ENCODE peak calls at places on chromosomes 3 and 15, in six cellular contexts. One of them, this sample, is unnamed.

GRCh38 chr3:195147649-195148121 is 123.3 kb downstream of the XXYLT1 start:
- DNase-seq in H1: no peak
- DNase-seq in HepG2: no peak
- DNase-seq in K562: no peak
- DNase-seq in GM12892: peak
- DNase-seq in GM12878: peak
- DNase-seq in this sample: no peak

GRCh38 chr3:13812039-13812438 is 67.8 kb downstream of the WNT7A start:
- DNase-seq in GM12878: no peak
- DNase-seq in K562: no peak
- DNase-seq in HepG2: no peak
- DNase-seq in H1: no peak
- DNase-seq in GM12892: no peak
- DNase-seq in this sample: no peak

GRCh38 chr15:28892789-28893610 is 7.2 kb downstream of the APBA2 start:
- DNase-seq in GM12878: no peak
- DNase-seq in K562: no peak
- DNase-seq in HepG2: no peak
- DNase-seq in GM12892: no peak
- DNase-seq in H1: no peak
- DNase-seq in this sample: no peak

GRCh38 chr3:27193056-27193455 is 176.1 kb downstream of the NEK10 start:
- DNase-seq in HepG2: no peak
- DNase-seq in GM12878: no peak
- DNase-seq in H1: no peak
- DNase-seq in K562: no peak
- DNase-seq in GM12892: no peak
- DNase-seq in this sample: no peak

GRCh38 chr15:66706225-66706732 is 4.2 kb downstream of the SMAD6 start:
- DNase-seq in K562: peak
- DNase-seq in HepG2: no peak
- DNase-seq in GM12892: no peak
- DNase-seq in H1: no peak
- DNase-seq in GM12878: no peak
- DNase-seq in this sample: no peak

GRCh38 chr3:12750223-12750622 is 8.8 kb downstream of the TMEM40 start:
- DNase-seq in GM12878: no peak
- DNase-seq in GM12892: no peak
- DNase-seq in K562: peak
- DNase-seq in H1: no peak
- DNase-seq in HepG2: peak
- DNase-seq in this sample: no peak

GRCh38 chr15:46304320-46304719 is 669.5 kb downstream of the SQOR start:
- DNase-seq in H1: peak
- DNase-seq in HepG2: peak
- DNase-seq in K562: peak
- DNase-seq in GM12892: no peak
- DNase-seq in GM12878: no peak
- DNase-seq in this sample: no peak

GRCh38 chr3:58613236-58614132 is 36.3 kb upstream of the FAM107A start:
- DNase-seq in GM12878: no peak
- DNase-seq in K562: no peak
- DNase-seq in HepG2: no peak
- DNase-seq in H1: no peak
- DNase-seq in GM12892: no peak
- DNase-seq in this sample: no peak

GRCh38 chr3:167066977-167067843 is 312.9 kb downstream of the ZBBX start:
- DNase-seq in HepG2: no peak
- DNase-seq in GM12892: no peak
- DNase-seq in K562: no peak
- DNase-seq in H1: no peak
- DNase-seq in GM12878: no peak
- DNase-seq in this sample: no peak

GRCh38 chr3:41715376-41715775 is 246.5 kb downstream of the ULK4 start:
- DNase-seq in H1: no peak
- DNase-seq in GM12878: no peak
- DNase-seq in K562: no peak
- DNase-seq in GM12892: no peak
- DNase-seq in HepG2: no peak
- DNase-seq in this sample: no peak

GRCh38 chr3:4976109-4976508 is 3.1 kb upstream of the BHLHE40 start:
- DNase-seq in H1: peak
- DNase-seq in K562: peak
- DNase-seq in GM12892: no peak
- DNase-seq in GM12878: no peak
- DNase-seq in HepG2: peak
- DNase-seq in this sample: no peak

GRCh38 chr15:42094512-42094963 is at the start of gene PLA2G4D:
- DNase-seq in HepG2: no peak
- DNase-seq in K562: no peak
- DNase-seq in GM12892: no peak
- DNase-seq in GM12878: no peak
- DNase-seq in H1: no peak
- DNase-seq in this sample: no peak

GRCh38 chr15:36643551-36643950 is 64.1 kb downstream of the CDIN1 start:
- DNase-seq in GM12878: no peak
- DNase-seq in HepG2: no peak
- DNase-seq in GM12892: no peak
- DNase-seq in H1: no peak
- DNase-seq in K562: no peak
- DNase-seq in this sample: no peak

GRCh38 chr15:61075741-61076140 is 153.4 kb downstream of the RORA start:
- DNase-seq in GM12892: no peak
- DNase-seq in HepG2: no peak
- DNase-seq in H1: no peak
- DNase-seq in K562: no peak
- DNase-seq in GM12878: no peak
- DNase-seq in this sample: no peak

GRCh38 chr15:89128320-89129122 is 40.3 kb downstream of the ABHD2 start:
- DNase-seq in GM12892: no peak
- DNase-seq in HepG2: peak
- DNase-seq in K562: no peak
- DNase-seq in GM12878: no peak
- DNase-seq in H1: no peak
- DNase-seq in this sample: no peak

GRCh38 chr3:73601031-73601430 is 23.7 kb downstream of the PDZRN3 start:
- DNase-seq in GM12878: no peak
- DNase-seq in K562: no peak
- DNase-seq in HepG2: no peak
- DNase-seq in H1: no peak
- DNase-seq in GM12892: no peak
- DNase-seq in this sample: no peak

GRCh38 chr3:111998661-111999641 is at the start of gene TAGLN3:
- DNase-seq in H1: peak
- DNase-seq in GM12878: no peak
- DNase-seq in GM12892: no peak
- DNase-seq in K562: no peak
- DNase-seq in HepG2: no peak
- DNase-seq in this sample: no peak

GRCh38 chr3:13110678-13111116 is 37.5 kb upstream of the IQSEC1 start:
- DNase-seq in GM12892: no peak
- DNase-seq in H1: no peak
- DNase-seq in GM12878: peak
- DNase-seq in HepG2: no peak
- DNase-seq in K562: no peak
- DNase-seq in this sample: peak

GRCh38 chr15:66156310-66156975 is 97.1 kb downstream of the MEGF11 start:
- DNase-seq in HepG2: no peak
- DNase-seq in GM12878: no peak
- DNase-seq in GM12892: no peak
- DNase-seq in K562: no peak
- DNase-seq in H1: no peak
- DNase-seq in this sample: no peak

GRCh38 chr3:40899286-40899712 is 300.0 kb upstream of the CTNNB1 start:
- DNase-seq in K562: no peak
- DNase-seq in HepG2: peak
- DNase-seq in GM12892: no peak
- DNase-seq in GM12878: no peak
- DNase-seq in H1: no peak
- DNase-seq in this sample: no peak

GRCh38 chr15:52728899-52729298 is 49.7 kb upstream of the ATOSA start:
- DNase-seq in HepG2: no peak
- DNase-seq in GM12892: no peak
- DNase-seq in K562: no peak
- DNase-seq in H1: no peak
- DNase-seq in GM12878: no peak
- DNase-seq in this sample: no peak

GRCh38 chr15:69089258-69089657 is 71.2 kb upstream of the GLCE start:
- DNase-seq in HepG2: no peak
- DNase-seq in GM12892: no peak
- DNase-seq in K562: no peak
- DNase-seq in H1: no peak
- DNase-seq in GM12878: no peak
- DNase-seq in this sample: no peak

GRCh38 chr3:14906355-14906960 is 40.9 kb upstream of the NR2C2 start:
- DNase-seq in K562: no peak
- DNase-seq in H1: no peak
- DNase-seq in GM12878: no peak
- DNase-seq in GM12892: no peak
- DNase-seq in HepG2: no peak
- DNase-seq in this sample: no peak

DNA sequence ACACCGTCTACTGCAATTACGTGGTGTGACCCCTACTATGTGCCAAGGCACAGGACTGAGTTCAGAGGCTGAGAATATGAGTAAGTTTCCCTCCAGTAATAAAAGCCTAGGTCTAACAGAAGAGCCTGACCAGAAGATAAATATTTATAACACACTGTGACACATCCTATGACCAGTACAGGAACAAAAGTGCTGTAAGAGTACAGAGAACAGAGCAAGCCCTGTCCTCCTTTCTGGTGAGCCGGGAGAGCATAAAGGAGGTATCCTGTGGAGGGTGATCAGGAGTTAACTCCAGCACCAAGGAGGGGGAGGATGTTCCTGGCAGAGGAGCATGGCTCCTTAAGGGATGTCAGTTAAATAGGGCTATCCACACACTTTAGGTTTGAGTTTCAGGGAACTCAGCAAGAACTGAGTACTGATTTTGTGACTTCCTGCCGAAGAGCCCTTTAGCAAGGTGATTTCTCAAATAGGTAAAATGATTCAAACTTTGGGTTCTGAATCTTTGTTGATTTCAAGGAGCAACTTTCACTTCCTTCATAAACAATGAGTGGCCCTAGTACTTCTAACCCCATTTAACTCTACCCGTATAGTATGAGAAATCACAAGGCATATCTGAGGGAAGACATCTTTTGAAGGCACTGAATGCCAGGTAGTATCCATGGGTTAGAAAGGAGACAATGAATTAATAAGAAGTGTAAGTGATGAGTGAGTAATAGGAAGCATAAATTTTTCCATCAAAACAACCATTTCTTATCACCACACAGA is 198.0 kb downstream of the THRB start:
- DNase-seq in GM12892: no peak
- DNase-seq in K562: no peak
- DNase-seq in GM12878: no peak
- DNase-seq in HepG2: no peak
- DNase-seq in H1: no peak
- DNase-seq in this sample: no peak
- TF ChIP-seq POLR2A in GM12892: no peak
- TF ChIP-seq POLR2A in K562: no peak
- TF ChIP-seq POLR2A in GM12878: no peak
- TF ChIP-seq POLR2A in HepG2: no peak
- TF ChIP-seq POLR2A in H1: no peak
- TF ChIP-seq POLR2A in this sample: no peak

GRCh38 chr3:50652709-50653108 is 22.0 kb upstream of the DOCK3 start:
- DNase-seq in HepG2: peak
- DNase-seq in H1: peak
- DNase-seq in K562: peak
- DNase-seq in GM12878: peak
- DNase-seq in GM12892: no peak
- DNase-seq in this sample: peak
- TF ChIP-seq TAF1 in HepG2: no peak
- TF ChIP-seq TAF1 in H1: no peak
- TF ChIP-seq TAF1 in K562: no peak
- TF ChIP-seq TAF1 in GM12878: no peak
- TF ChIP-seq TAF1 in GM12892: no peak
- TF ChIP-seq TAF1 in this sample: no peak

DNA sequence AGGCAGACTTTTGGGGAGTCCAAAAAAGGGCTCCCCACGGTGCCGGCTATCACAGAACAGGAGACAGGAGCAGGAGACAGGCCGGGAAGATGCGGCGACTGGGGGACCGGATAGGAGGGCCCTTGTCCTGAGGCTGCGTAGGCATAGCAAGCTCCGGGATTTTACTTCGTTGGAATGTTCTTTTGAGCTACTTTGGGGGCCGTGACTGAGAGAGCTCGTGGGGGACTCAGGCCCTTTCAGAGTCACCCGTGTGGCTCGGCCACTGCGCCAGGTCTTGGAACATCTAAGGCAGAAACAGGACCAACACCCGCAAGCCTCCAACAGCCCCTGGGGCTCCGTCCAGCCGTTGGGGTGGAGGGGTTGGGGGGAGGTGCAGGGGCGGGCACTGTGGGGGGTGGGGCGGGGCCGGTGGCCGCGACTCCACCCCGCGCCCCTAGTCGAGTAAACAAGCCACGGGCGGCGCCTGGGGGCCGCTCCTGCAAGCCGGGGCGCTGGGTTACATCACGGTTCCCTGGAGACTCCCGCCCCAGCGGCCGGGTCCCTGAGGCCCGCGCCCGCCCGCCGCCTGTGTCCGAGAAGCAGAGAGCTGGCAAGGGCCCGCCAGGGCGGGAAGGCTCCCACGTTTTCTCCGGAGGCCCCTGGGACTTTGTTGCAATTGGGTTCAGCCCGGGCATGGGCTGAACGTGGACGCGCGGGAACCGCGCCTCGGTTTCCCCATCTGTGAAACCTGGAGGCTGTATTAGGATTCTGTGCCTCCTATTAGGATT is 23.3 kb upstream of the C15orf39 start:
- DNase-seq in GM12892: peak
- DNase-seq in K562: peak
- DNase-seq in GM12878: no peak
- DNase-seq in H1: peak
- DNase-seq in HepG2: peak
- DNase-seq in this sample: peak
- TF ChIP-seq POLR2A in GM12892: no peak
- TF ChIP-seq POLR2A in K562: no peak
- TF ChIP-seq POLR2A in GM12878: no peak
- TF ChIP-seq POLR2A in H1: no peak
- TF ChIP-seq POLR2A in HepG2: peak
- TF ChIP-seq POLR2A in this sample: no peak

GRCh38 chr15:63583027-63583426 is 14.2 kb upstream of the FBXL22 start:
- DNase-seq in GM12878: no peak
- DNase-seq in K562: no peak
- DNase-seq in GM12892: no peak
- DNase-seq in H1: no peak
- DNase-seq in HepG2: no peak
- DNase-seq in this sample: no peak

GRCh38 chr15:63582179-63582578 is 15.0 kb upstream of the FBXL22 start:
- DNase-seq in GM12892: no peak
- DNase-seq in GM12878: no peak
- DNase-seq in K562: no peak
- DNase-seq in HepG2: no peak
- DNase-seq in H1: no peak
- DNase-seq in this sample: no peak

GRCh38 chr15:63586790-63587189 is 10.4 kb upstream of the FBXL22 start:
- DNase-seq in H1: no peak
- DNase-seq in GM12878: no peak
- DNase-seq in K562: no peak
- DNase-seq in HepG2: no peak
- DNase-seq in GM12892: no peak
- DNase-seq in this sample: no peak

GRCh38 chr15:63588826-63589225 is 8.4 kb upstream of the FBXL22 start:
- DNase-seq in HepG2: no peak
- DNase-seq in H1: no peak
- DNase-seq in K562: no peak
- DNase-seq in GM12878: no peak
- DNase-seq in GM12892: no peak
- DNase-seq in this sample: no peak

GRCh38 chr15:63587527-63587926 is 9.7 kb upstream of the FBXL22 start:
- DNase-seq in GM12878: no peak
- DNase-seq in H1: no peak
- DNase-seq in K562: no peak
- DNase-seq in GM12892: no peak
- DNase-seq in HepG2: no peak
- DNase-seq in this sample: no peak
- TF ChIP-seq TAF1 in GM12878: no peak
- TF ChIP-seq TAF1 in H1: no peak
- TF ChIP-seq TAF1 in K562: no peak
- TF ChIP-seq TAF1 in GM12892: no peak
- TF ChIP-seq TAF1 in HepG2: no peak
- TF ChIP-seq TAF1 in this sample: no peak